ENCODE peak calls at places on chromosome X, in five cellular contexts. Z is A673, Y is right atrium auricular region, N is NB4, M is fibroblast of pulmonary artery. Q is an unnamed sample.

GRCh38 chrX:37425370-37425769 is 76.2 kb downstream of the PRRG1 start:
- DNase-seq in M (no peak), Y (no peak), Z (no peak), N (no peak), Q (no peak)

GRCh38 chrX:71532078-71532752 is 689 bp upstream of the OGT start:
- DNase-seq in Z (peak; percentile 12), M (peak; percentile 41), N (peak; percentile 79), Y (no peak), Q (peak; percentile 48)

GRCh38 chrX:118356154-118356701 is 10.3 kb downstream of the WDR44 start:
- DNase-seq in N (no peak), M (no peak), Z (no peak), Y (no peak), Q (no peak)

GRCh38 chrX:44872319-44872816 is 620 bp upstream of the KDM6A start:
- DNase-seq in Y (peak; percentile 63), Z (peak; percentile 33), N (no peak), M (peak; percentile 17), Q (no peak)

GRCh38 chrX:47749185-47749967 is 87.3 kb upstream of the ZNF81 start:
- DNase-seq in M (peak; percentile 8), N (no peak), Y (no peak), Z (no peak), Q (peak; percentile 17)

GRCh38 chrX:64230123-64230970 is at the start of gene ASB12:
- DNase-seq in Z (no peak), Y (no peak), M (no peak), N (no peak), Q (no peak)

GRCh38 chrX:119672252-119672825 is 20.6 kb downstream of the SEPTIN6 start:
- DNase-seq in M (peak; percentile 45), Z (no peak), Y (no peak), N (no peak), Q (no peak)

GRCh38 chrX:48940404-48940955 is 16.9 kb downstream of the OTUD5 start:
- DNase-seq in Y (no peak), N (peak; percentile 58), M (no peak), Z (no peak), Q (no peak)

GRCh38 chrX:18194688-18195087 is 26.0 kb downstream of the BEND2 start:
- DNase-seq in M (no peak), N (no peak), Z (no peak), Y (no peak), Q (no peak)

GRCh38 chrX:51802917-51803688 is 59.9 kb downstream of the GSPT2 start:
- DNase-seq in Y (no peak), M (peak; percentile 68), N (no peak), Z (peak; percentile 65), Q (peak; percentile 61)

GRCh38 chrX:40809210-40809609 is 73.9 kb upstream of the MED14 start:
- DNase-seq in Y (no peak), Z (no peak), N (no peak), M (peak; percentile 14), Q (peak; percentile 15)

GRCh38 chrX:43505759-43506158 is 150.3 kb upstream of the MAOA start:
- DNase-seq in M (no peak), Y (no peak), N (no peak), Z (no peak), Q (no peak)

GRCh38 chrX:102129473-102129872 is 4.0 kb downstream of the TCEAL2 start:
- DNase-seq in Z (peak; percentile 25), Y (no peak), M (peak; percentile 3), N (peak; percentile 6), Q (peak; percentile 1)

GRCh38 chrX:10156199-10157031 is at the start of gene CLCN4:
- DNase-seq in Y (peak; percentile 68), M (peak; percentile 58), Z (no peak), N (peak; percentile 41), Q (peak; percentile 64)

GRCh38 chrX:52923781-52924241 is 26.7 kb downstream of the FAM156B start:
- DNase-seq in N (peak; percentile 65), Z (peak; percentile 52), Y (peak; percentile 50), M (peak; percentile 56), Q (peak; percentile 38)

GRCh38 chrX:49838374-49838773 is 9.3 kb downstream of the PAGE4 start:
- DNase-seq in Z (peak; percentile 33), N (peak; percentile 37), Y (no peak), M (peak; percentile 27), Q (peak; percentile 9)

GRCh38 chrX:108312938-108313337 is 125.3 kb downstream of the COL4A6 start:
- DNase-seq in Y (no peak), N (no peak), M (peak; percentile 48), Z (peak; percentile 14), Q (peak; percentile 31)

GRCh38 chrX:27910412-27910811 is 70.8 kb downstream of the DCAF8L1 start:
- DNase-seq in Z (no peak), Y (no peak), M (no peak), N (no peak), Q (no peak)

GRCh38 chrX:111353810-111354209 is 58.2 kb downstream of the DCX start:
- DNase-seq in Y (no peak), Z (no peak), M (no peak), N (no peak), Q (no peak)

GRCh38 chrX:123899701-123900100 is 39.8 kb downstream of the XIAP start:
- DNase-seq in N (no peak), Y (no peak), M (no peak), Z (peak; percentile 23), Q (peak; percentile 4)

GRCh38 chrX:118655561-118656246 is 71.7 kb upstream of the IL13RA1 start:
- DNase-seq in Z (no peak), M (peak; percentile 13), N (no peak), Y (no peak), Q (peak; percentile 57)

GRCh38 chrX:103274284-103274683 is 2.3 kb downstream of the TCEAL5 start:
- DNase-seq in M (no peak), Y (no peak), Z (no peak), N (no peak), Q (no peak)

GRCh38 chrX:44596277-44596676 is 53.6 kb upstream of the FUNDC1 start:
- DNase-seq in Z (no peak), Y (no peak), M (no peak), N (peak; percentile 30), Q (no peak)

GRCh38 chrX:45781901-45782553 is 581.4 kb upstream of the DIPK2B start:
- DNase-seq in Z (peak; percentile 82), M (peak; percentile 72), Y (no peak), N (peak; percentile 73), Q (peak; percentile 69)

GRCh38 chrX:123869488-123869887 is 9.6 kb downstream of the XIAP start:
- DNase-seq in N (peak; percentile 50), Y (no peak), Z (no peak), M (peak; percentile 33), Q (no peak)

GRCh38 chrX:12425496-12425895 is 287.2 kb downstream of the FRMPD4 start:
- DNase-seq in Y (no peak), Z (no peak), M (peak; percentile 64), N (peak; percentile 75), Q (no peak)

GRCh38 chrX:42976729-42977366 is 198.9 kb upstream of the PPP1R2C start:
- DNase-seq in Z (no peak), M (no peak), Y (no peak), N (peak; percentile 15), Q (no peak)

GRCh38 chrX:148871422-148872152 is 371.2 kb downstream of the AFF2 start:
- DNase-seq in Y (no peak), N (peak; percentile 3), M (peak; percentile 73), Z (no peak), Q (peak; percentile 95)

GRCh38 chrX:10015711-10016515 is 48.8 kb downstream of the CLDN34 start:
- DNase-seq in N (no peak), Y (peak; percentile 66), M (peak; percentile 57), Z (peak; percentile 16), Q (peak; percentile 51)

GRCh38 chrX:107123750-107124149 is 5.1 kb upstream of the RBM41 start:
- DNase-seq in N (no peak), Z (no peak), M (no peak), Y (no peak), Q (no peak)

GRCh38 chrX:107117993-107118321 is 665 bp downstream of the RBM41 start:
- DNase-seq in N (peak; percentile 54), Y (no peak), Z (peak; percentile 10), M (no peak), Q (no peak)

GRCh38 chrX:107118322-107119147 is at the start of gene RBM41:
- DNase-seq in M (peak; percentile 76), Z (peak; percentile 84), N (peak; percentile 85), Y (peak; percentile 86), Q (peak; percentile 73)

GRCh38 chrX:107119281-107119680 is 659 bp upstream of the RBM41 start:
- DNase-seq in N (no peak), Z (no peak), M (no peak), Y (no peak), Q (no peak)
- H3K4me3 ChIP-seq in N (no peak overlapping the region), Z (no peak overlapping the region), M (no peak overlapping the region), Y (peak overlapping the region; percentile 65), Q (no peak overlapping the region)

DNA sequence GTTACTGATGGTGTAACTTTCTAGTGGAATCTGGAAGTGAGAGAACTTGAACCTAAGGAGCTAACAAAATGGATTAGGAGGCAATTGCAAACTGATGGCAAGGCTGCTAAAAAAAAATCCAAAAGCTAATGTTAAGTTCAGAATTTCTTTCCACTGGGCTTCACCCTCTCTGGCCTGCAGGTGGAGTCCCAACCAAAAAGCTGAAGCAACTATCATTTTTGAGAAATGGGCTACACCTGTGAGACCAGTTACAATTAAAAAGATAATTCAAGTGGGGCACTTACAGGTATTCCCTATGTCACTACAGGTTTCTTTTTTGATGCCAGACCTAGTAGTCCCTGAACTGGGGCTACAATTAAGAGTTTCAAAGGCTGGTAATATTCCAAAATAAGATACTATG is 142.1 kb upstream of the FTHL17 start:
- DNase-seq in Y (no peak), Z (peak; percentile 27), N (peak; percentile 3), M (peak; percentile 34), Q (peak; percentile 14)
- TF ChIP-seq CTCF in Y (peak; percentile 32), Z (peak; percentile 62), N (peak; percentile 47), M (peak; percentile 57), Q (peak; percentile 67)

GRCh38 chrX:132263127-132263526 is 43.9 kb upstream of the RAP2C start:
- DNase-seq in Y (no peak), Z (no peak), N (no peak), M (no peak), Q (no peak)
- H3K4me3 ChIP-seq in Y (no peak overlapping the region), Z (no peak overlapping the region), N (no peak overlapping the region), M (no peak overlapping the region), Q (no peak overlapping the region)

DNA sequence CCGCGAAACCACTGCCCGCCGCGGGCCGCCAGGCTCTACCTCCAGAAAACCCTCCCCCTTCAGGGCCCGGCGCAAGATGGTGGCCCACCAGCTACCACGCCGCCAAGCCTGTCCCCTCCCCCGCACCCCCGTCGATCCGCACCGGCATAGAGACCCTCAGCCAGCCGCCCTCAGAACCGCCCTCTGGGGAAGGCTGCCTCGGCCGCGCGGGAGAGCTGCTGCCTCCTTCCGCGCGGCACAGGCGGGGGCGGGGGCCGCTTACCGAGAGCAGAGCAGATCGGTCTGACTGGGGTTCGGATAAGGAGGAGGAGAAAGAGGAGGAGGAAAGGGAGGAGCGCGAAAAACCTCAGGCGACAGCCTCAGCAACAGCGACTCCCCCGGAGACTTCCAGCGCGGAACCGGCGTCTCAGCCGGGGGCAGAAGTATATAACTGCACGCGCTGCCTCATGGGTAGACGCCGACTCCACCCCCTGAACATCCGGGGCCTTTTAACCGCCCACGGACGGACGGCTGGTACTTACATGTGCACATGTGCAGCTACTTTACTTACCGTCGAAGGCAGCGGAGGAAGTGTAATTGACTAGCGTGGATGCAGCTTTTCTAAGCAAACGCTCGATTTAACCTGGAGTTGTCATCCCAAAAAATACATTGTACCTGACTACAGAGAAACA is at the start of gene ZNF280C:
- DNase-seq in Y (peak; percentile 87), Z (peak; percentile 95), M (peak; percentile 94), N (peak; percentile 96), Q (peak; percentile 91)
- TF ChIP-seq CTCF in Y (no peak), Z (peak; percentile 42), M (peak; percentile 27), N (peak; percentile 20), Q (peak; percentile 43)

GRCh38 chrX:69010339-69010738 is 154.9 kb downstream of the PJA1 start:
- DNase-seq in Y (no peak), M (no peak), N (no peak), Z (no peak), Q (no peak)
- H3K4me3 ChIP-seq in Y (no peak overlapping the region), M (no peak overlapping the region), N (no peak overlapping the region), Z (no peak overlapping the region), Q (no peak overlapping the region)

Q was measured in AG10803.